ENCODE peak calls at places on chromosome 6, in seven cellular contexts. One of them, this sample, is unnamed.

GRCh38 chr6:2020909-2021308 is 224.5 kb downstream of the GMDS start:
- DNase-seq in ACHN: no peak
- DNase-seq in HuH-7.5: no peak
- DNase-seq in left cardiac atrium: no peak
- DNase-seq in endodermal cell: no peak
- DNase-seq in HS-27A: no peak
- DNase-seq in effector memory CD8-positive, alpha-beta T cell: no peak
- DNase-seq in this sample: no peak

GRCh38 chr6:42251911-42252637 is 34.4 kb upstream of the MRPS10 start:
- DNase-seq in ACHN: no peak
- DNase-seq in HuH-7.5: no peak
- DNase-seq in left cardiac atrium: peak
- DNase-seq in endodermal cell: no peak
- DNase-seq in HS-27A: no peak
- DNase-seq in effector memory CD8-positive, alpha-beta T cell: no peak
- DNase-seq in this sample: no peak

GRCh38 chr6:56671651-56672461 is 29.2 kb upstream of the DST start:
- DNase-seq in ACHN: no peak
- DNase-seq in HuH-7.5: no peak
- DNase-seq in left cardiac atrium: peak
- DNase-seq in endodermal cell: peak
- DNase-seq in HS-27A: no peak
- DNase-seq in effector memory CD8-positive, alpha-beta T cell: no peak
- DNase-seq in this sample: no peak

GRCh38 chr6:148745926-148746325 is 904 bp upstream of the UST start:
- DNase-seq in ACHN: no peak
- DNase-seq in HuH-7.5: no peak
- DNase-seq in left cardiac atrium: no peak
- DNase-seq in endodermal cell: no peak
- DNase-seq in HS-27A: no peak
- DNase-seq in effector memory CD8-positive, alpha-beta T cell: no peak
- DNase-seq in this sample: no peak

GRCh38 chr6:168371185-168371584 is 51.6 kb upstream of the DACT2 start:
- DNase-seq in ACHN: no peak
- DNase-seq in HuH-7.5: no peak
- DNase-seq in left cardiac atrium: no peak
- DNase-seq in endodermal cell: no peak
- DNase-seq in HS-27A: no peak
- DNase-seq in effector memory CD8-positive, alpha-beta T cell: no peak
- DNase-seq in this sample: no peak

GRCh38 chr6:50141100-50141499 is 91.4 kb upstream of the DEFB112 start:
- DNase-seq in ACHN: no peak
- DNase-seq in HuH-7.5: no peak
- DNase-seq in left cardiac atrium: no peak
- DNase-seq in endodermal cell: no peak
- DNase-seq in HS-27A: no peak
- DNase-seq in effector memory CD8-positive, alpha-beta T cell: no peak
- DNase-seq in this sample: no peak

GRCh38 chr6:3297909-3298308 is 39.2 kb downstream of the PSMG4 start:
- DNase-seq in ACHN: no peak
- DNase-seq in HuH-7.5: no peak
- DNase-seq in left cardiac atrium: no peak
- DNase-seq in endodermal cell: peak
- DNase-seq in HS-27A: no peak
- DNase-seq in effector memory CD8-positive, alpha-beta T cell: no peak
- DNase-seq in this sample: no peak

GRCh38 chr6:42901538-42901957 is 14.3 kb upstream of the PTCRA start:
- DNase-seq in ACHN: peak
- DNase-seq in HuH-7.5: no peak
- DNase-seq in left cardiac atrium: peak
- DNase-seq in endodermal cell: peak
- DNase-seq in HS-27A: peak
- DNase-seq in effector memory CD8-positive, alpha-beta T cell: peak
- DNase-seq in this sample: peak

GRCh38 chr6:33277663-33278391 is 904 bp downstream of the B3GALT4 start:
- DNase-seq in ACHN: no peak
- DNase-seq in HuH-7.5: no peak
- DNase-seq in left cardiac atrium: no peak
- DNase-seq in endodermal cell: peak
- DNase-seq in HS-27A: no peak
- DNase-seq in effector memory CD8-positive, alpha-beta T cell: peak
- DNase-seq in this sample: no peak

GRCh38 chr6:46128476-46128875 is 1.3 kb upstream of the ENPP4 start:
- DNase-seq in ACHN: no peak
- DNase-seq in HuH-7.5: no peak
- DNase-seq in left cardiac atrium: no peak
- DNase-seq in endodermal cell: no peak
- DNase-seq in HS-27A: no peak
- DNase-seq in effector memory CD8-positive, alpha-beta T cell: no peak
- DNase-seq in this sample: no peak

GRCh38 chr6:116531675-116532570 is 13.6 kb downstream of the TRAPPC3L start:
- DNase-seq in ACHN: peak
- DNase-seq in HuH-7.5: no peak
- DNase-seq in left cardiac atrium: peak
- DNase-seq in endodermal cell: peak
- DNase-seq in HS-27A: no peak
- DNase-seq in effector memory CD8-positive, alpha-beta T cell: peak
- DNase-seq in this sample: peak

GRCh38 chr6:15207923-15208322 is 37.9 kb upstream of the JARID2 start:
- DNase-seq in ACHN: no peak
- DNase-seq in HuH-7.5: no peak
- DNase-seq in left cardiac atrium: no peak
- DNase-seq in endodermal cell: peak
- DNase-seq in HS-27A: no peak
- DNase-seq in effector memory CD8-positive, alpha-beta T cell: no peak
- DNase-seq in this sample: peak

GRCh38 chr6:141988327-141988726 is 144.4 kb upstream of the GJE1 start:
- DNase-seq in ACHN: peak
- DNase-seq in HuH-7.5: no peak
- DNase-seq in left cardiac atrium: no peak
- DNase-seq in endodermal cell: no peak
- DNase-seq in HS-27A: no peak
- DNase-seq in effector memory CD8-positive, alpha-beta T cell: no peak
- DNase-seq in this sample: no peak

GRCh38 chr6:169344651-169345050 is 91.0 kb upstream of the THBS2 start:
- DNase-seq in ACHN: no peak
- DNase-seq in HuH-7.5: no peak
- DNase-seq in left cardiac atrium: no peak
- DNase-seq in endodermal cell: no peak
- DNase-seq in HS-27A: no peak
- DNase-seq in effector memory CD8-positive, alpha-beta T cell: no peak
- DNase-seq in this sample: no peak

GRCh38 chr6:129894904-129895303 is 33.8 kb upstream of the TMEM244 start:
- DNase-seq in ACHN: no peak
- DNase-seq in HuH-7.5: no peak
- DNase-seq in left cardiac atrium: no peak
- DNase-seq in endodermal cell: no peak
- DNase-seq in HS-27A: no peak
- DNase-seq in effector memory CD8-positive, alpha-beta T cell: no peak
- DNase-seq in this sample: no peak

GRCh38 chr6:107082045-107082444 is 33.3 kb downstream of the BEND3 start:
- DNase-seq in ACHN: no peak
- DNase-seq in HuH-7.5: no peak
- DNase-seq in left cardiac atrium: no peak
- DNase-seq in endodermal cell: peak
- DNase-seq in HS-27A: no peak
- DNase-seq in effector memory CD8-positive, alpha-beta T cell: no peak
- DNase-seq in this sample: no peak

GRCh38 chr6:38387994-38388393 is 251.7 kb downstream of the BTBD9 start:
- DNase-seq in ACHN: no peak
- DNase-seq in HuH-7.5: no peak
- DNase-seq in left cardiac atrium: no peak
- DNase-seq in endodermal cell: no peak
- DNase-seq in HS-27A: no peak
- DNase-seq in effector memory CD8-positive, alpha-beta T cell: no peak
- DNase-seq in this sample: no peak

GRCh38 chr6:127328043-127328442 is 15.4 kb downstream of the ECHDC1 start:
- DNase-seq in ACHN: no peak
- DNase-seq in HuH-7.5: no peak
- DNase-seq in left cardiac atrium: no peak
- DNase-seq in endodermal cell: no peak
- DNase-seq in HS-27A: no peak
- DNase-seq in effector memory CD8-positive, alpha-beta T cell: no peak
- DNase-seq in this sample: peak

GRCh38 chr6:2110504-2110903 is 134.9 kb downstream of the GMDS start:
- DNase-seq in ACHN: peak
- DNase-seq in HuH-7.5: no peak
- DNase-seq in left cardiac atrium: no peak
- DNase-seq in endodermal cell: no peak
- DNase-seq in HS-27A: no peak
- DNase-seq in effector memory CD8-positive, alpha-beta T cell: no peak
- DNase-seq in this sample: peak

GRCh38 chr6:105835373-105835772 is 250.8 kb upstream of the PRDM1 start:
- DNase-seq in ACHN: peak
- DNase-seq in HuH-7.5: no peak
- DNase-seq in left cardiac atrium: no peak
- DNase-seq in endodermal cell: peak
- DNase-seq in HS-27A: no peak
- DNase-seq in effector memory CD8-positive, alpha-beta T cell: peak
- DNase-seq in this sample: no peak

GRCh38 chr6:150761771-150762170 is 103.7 kb upstream of the MTHFD1L start:
- DNase-seq in ACHN: no peak
- DNase-seq in HuH-7.5: no peak
- DNase-seq in left cardiac atrium: no peak
- DNase-seq in endodermal cell: no peak
- DNase-seq in HS-27A: no peak
- DNase-seq in effector memory CD8-positive, alpha-beta T cell: no peak
- DNase-seq in this sample: no peak